ENCODE peak calls at places on chromosomes 1 and 21, in seven cellular contexts. W is left lung, O is K562, T is testis, G is pancreas, J is mucosa of descending colon, Z is aorta. H is an unnamed sample.

GRCh38 chr1:222824641-222825040 is 9.8 kb downstream of the DISP1 start:
- DNase-seq in Z (no peak), G (no peak), W (no peak), O (no peak), T (no peak), J (no peak), H (no peak)

GRCh38 chr1:92299477-92300125 is 742 bp downstream of the RPAP2 start:
- DNase-seq in G (no peak), T (no peak), W (no peak), J (no peak), Z (no peak), O (no peak), H (no peak)

GRCh38 chr1:61606448-61607312 is 118.3 kb downstream of the TM2D1 start:
- DNase-seq in O (no peak), T (peak; percentile 66), Z (peak; percentile 87), J (peak; percentile 66), G (no peak), W (peak; percentile 34), H (no peak)

GRCh38 chr1:31669786-31670582 is 25.3 kb upstream of the PEF1 start:
- DNase-seq in W (peak; percentile 77), T (peak; percentile 79), O (no peak), G (peak; percentile 81), Z (peak; percentile 86), J (peak; percentile 92), H (peak; percentile 51)

GRCh38 chr1:32200226-32201010 is at the start of gene CCDC28B:
- DNase-seq in O (peak; percentile 82), Z (peak; percentile 78), G (peak; percentile 43), T (peak; percentile 73), J (peak; percentile 80), W (peak; percentile 62), H (peak; percentile 35)

GRCh38 chr21:39911286-39911685 is 44.0 kb downstream of the PCP4 start:
- DNase-seq in J (no peak), G (no peak), Z (no peak), W (no peak), O (no peak), T (no peak), H (no peak)

GRCh38 chr1:26305667-26306289 is 658 bp downstream of the UBXN11 start:
- DNase-seq in G (no peak), W (no peak), O (no peak), T (no peak), Z (no peak), J (no peak), H (no peak)

GRCh38 chr1:32904797-32905196 is 3.6 kb upstream of the TMEM54 start:
- DNase-seq in Z (no peak), G (no peak), T (no peak), J (no peak), O (no peak), W (no peak), H (no peak)

GRCh38 chr1:147840909-147841308 is 61.7 kb upstream of the GJA8 start:
- DNase-seq in T (no peak), Z (no peak), J (no peak), W (no peak), G (no peak), O (peak; percentile 66), H (no peak)

GRCh38 chr1:44505210-44505993 is 100.3 kb downstream of the RNF220 start:
- DNase-seq in J (no peak), G (no peak), Z (no peak), O (no peak), T (peak; percentile 39), W (no peak), H (no peak)

GRCh38 chr1:181390350-181391080 is 92.8 kb upstream of the CACNA1E start:
- DNase-seq in W (no peak), T (no peak), J (no peak), Z (no peak), O (no peak), G (peak; percentile 28), H (no peak)

GRCh38 chr1:157442065-157442464 is 110.2 kb downstream of the FCRL5 start:
- DNase-seq in T (no peak), W (no peak), G (no peak), J (no peak), Z (no peak), O (no peak), H (no peak)

GRCh38 chr1:221263831-221264767 is 384.9 kb downstream of the HLX start:
- DNase-seq in W (peak; percentile 50), T (peak; percentile 91), G (peak; percentile 30), J (no peak), Z (peak; percentile 64), O (peak; percentile 47), H (no peak)

GRCh38 chr1:55378582-55378981 is 163.4 kb upstream of the USP24 start:
- DNase-seq in Z (peak; percentile 68), T (peak; percentile 64), J (no peak), O (peak; percentile 52), W (no peak), G (peak; percentile 39), H (no peak)

GRCh38 chr1:22295396-22295795 is 152.5 kb upstream of the WNT4 start:
- DNase-seq in Z (no peak), J (no peak), G (no peak), T (no peak), W (no peak), O (no peak), H (no peak)

GRCh38 chr1:115437146-115437639 is 99.1 kb upstream of the NGF start:
- DNase-seq in J (no peak), Z (no peak), W (no peak), G (no peak), T (no peak), O (no peak), H (no peak)

GRCh38 chr1:42817440-42817767 is 207 bp upstream of the SVBP start:
- DNase-seq in O (no peak), J (no peak), G (no peak), Z (no peak), T (no peak), W (no peak), H (no peak)

GRCh38 chr1:221839794-221840395 is 98.0 kb upstream of the DUSP10 start:
- DNase-seq in J (peak; percentile 55), G (peak; percentile 33), W (peak; percentile 44), O (no peak), T (peak; percentile 23), Z (peak; percentile 62), H (peak; percentile 55)

GRCh38 chr1:64479874-64480273 is 9.9 kb downstream of the CACHD1 start:
- DNase-seq in T (no peak), J (no peak), Z (peak; percentile 45), O (no peak), W (no peak), G (no peak), H (no peak)

GRCh38 chr1:155932085-155932484 is 2.1 kb downstream of the KHDC4 start:
- DNase-seq in J (no peak), W (no peak), Z (no peak), O (no peak), G (no peak), T (no peak), H (no peak)

GRCh38 chr1:155082301-155082940 is 3.8 kb downstream of the EFNA3 start:
- DNase-seq in O (no peak), W (no peak), Z (no peak), G (no peak), J (peak; percentile 78), T (no peak), H (no peak)

GRCh38 chr1:2415801-2416208 is 3.4 kb upstream of the PEX10 start:
- DNase-seq in G (no peak), T (no peak), Z (no peak), W (no peak), O (no peak), J (peak; percentile 89), H (peak; percentile 29)

GRCh38 chr1:241627453-241628329 is 12.5 kb downstream of the CHML start:
- DNase-seq in J (no peak), W (no peak), T (no peak), Z (no peak), O (peak; percentile 49), G (peak; percentile 31), H (peak; percentile 60)

DNA sequence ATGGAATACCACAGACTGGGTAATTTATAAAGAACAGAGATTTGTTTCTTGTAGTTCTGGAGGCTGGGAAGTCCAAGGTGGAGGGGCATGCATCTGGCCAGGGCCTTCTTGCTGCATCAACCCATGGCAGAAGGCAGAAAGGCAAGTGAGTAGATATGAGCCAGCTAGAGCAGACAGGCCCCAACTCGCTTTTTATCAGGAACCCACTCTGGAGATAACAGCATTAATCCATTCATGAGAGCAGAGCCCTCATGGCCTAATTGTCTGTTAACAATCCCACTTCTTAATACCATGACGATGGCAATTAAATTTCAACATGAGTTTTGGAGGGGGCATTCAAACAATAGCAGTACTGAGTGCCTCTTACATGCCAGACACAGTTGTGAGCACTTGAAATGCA is 87.2 kb upstream of the SOX13 start:
- DNase-seq in G (no peak), J (no peak), Z (no peak), O (no peak), W (no peak), T (no peak), H (no peak)
- H3K9me3 ChIP-seq in G (no peaks in the 10 kb centered on the region), J (no peaks in the 10 kb centered on the region), Z (no peaks in the 10 kb centered on the region), O (no peaks in the 10 kb centered on the region), W (no peaks in the 10 kb centered on the region), T (no peaks in the 10 kb centered on the region), H (no peaks in the 10 kb centered on the region)

DNA sequence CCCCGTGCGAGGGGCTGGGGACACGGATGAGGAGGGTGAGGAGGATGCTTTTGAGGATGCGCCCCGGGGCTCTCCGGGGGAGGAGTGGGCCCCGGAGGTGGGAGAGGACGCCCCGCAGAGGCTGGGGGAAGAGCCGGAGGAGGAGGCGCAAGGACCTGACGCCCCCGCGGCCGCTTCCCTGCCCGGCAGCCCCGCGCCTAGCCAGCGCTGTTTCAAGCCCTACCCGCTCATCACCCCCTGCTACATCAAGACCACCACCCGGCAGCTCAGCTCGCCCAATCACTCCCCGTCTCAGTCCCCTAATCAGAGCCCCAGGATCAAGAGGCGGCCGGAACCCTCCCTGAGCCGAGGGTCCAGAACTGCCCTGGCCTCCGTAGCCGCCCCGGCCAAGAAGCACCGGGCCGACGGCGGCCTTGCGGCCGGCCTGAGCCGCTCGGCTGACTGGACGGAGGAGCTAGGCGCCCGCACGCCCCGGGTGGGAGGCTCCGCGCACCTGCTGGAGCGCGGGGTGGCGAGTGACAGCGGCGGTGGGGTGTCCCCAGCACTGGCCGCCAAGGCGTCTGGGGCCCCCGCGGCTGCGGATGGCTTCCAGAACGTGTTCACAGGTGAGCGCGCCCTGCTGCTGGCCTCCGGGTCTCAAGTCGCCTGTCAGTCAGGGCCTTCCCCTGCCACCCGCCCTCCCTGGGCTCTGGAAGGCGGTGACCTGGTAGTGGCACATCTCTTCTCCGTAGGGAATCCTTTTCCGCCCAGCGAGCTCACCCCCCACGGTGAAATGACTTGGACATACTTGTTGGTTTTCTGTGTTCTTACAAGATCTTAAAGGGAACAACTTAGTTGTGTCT is 1.7 kb downstream of the FMN2 start:
- DNase-seq in J (peak; percentile 51), T (peak; percentile 67), W (no peak), Z (no peak), O (no peak), G (no peak), H (no peak)
- H3K4me3 ChIP-seq in J (no peak overlapping the region), T (peak overlapping the region; percentile 58), W (no peak overlapping the region), Z (no peak overlapping the region), O (no peak overlapping the region), G (no peak overlapping the region), H (no peak overlapping the region)

GRCh38 chr1:218348628-218349185 is 3.6 kb downstream of the TGFB2 start:
- DNase-seq in T (no peak), W (no peak), O (no peak), G (no peak), Z (no peak), J (no peak), H (no peak)
- H3K4me1 ChIP-seq in T (no peaks in the 10 kb centered on the region), W (peaks cover 47% of the 10 kb centered on the region), O (peaks cover 5% of the 10 kb centered on the region), G (no peaks in the 10 kb centered on the region), Z (no peaks in the 10 kb centered on the region), J (peaks cover 13% of the 10 kb centered on the region), H (peaks cover 26% of the 10 kb centered on the region)

DNA sequence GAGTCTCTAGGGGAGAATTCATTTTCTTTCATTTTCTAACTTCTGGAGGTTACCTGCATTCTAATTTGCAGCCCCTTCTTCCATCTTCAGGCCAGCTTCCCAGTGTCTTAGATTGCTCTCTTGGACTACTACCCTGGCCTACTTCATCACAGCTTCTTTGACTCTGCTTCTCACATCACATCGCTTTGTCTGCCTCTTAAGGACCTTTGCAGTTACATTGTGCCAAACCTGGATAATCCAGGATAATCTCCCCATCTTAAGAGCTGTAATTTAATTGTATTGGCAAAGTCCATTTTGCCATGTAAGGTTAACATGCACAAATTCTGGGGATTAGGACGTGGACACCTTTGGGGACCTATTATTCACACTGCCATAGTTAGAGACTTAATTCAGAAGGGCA is 18.4 kb downstream of the RNF2 start:
- DNase-seq in T (no peak), J (no peak), W (no peak), O (no peak), Z (no peak), G (no peak), H (no peak)
- H3K9me3 ChIP-seq in T (no peaks in the 10 kb centered on the region), J (no peaks in the 10 kb centered on the region), W (no peaks in the 10 kb centered on the region), O (no peaks in the 10 kb centered on the region), Z (peaks cover 1% of the 10 kb centered on the region), G (no peaks in the 10 kb centered on the region), H (no peaks in the 10 kb centered on the region)